ENCODE peak calls at places on chromosomes 6 and 20, in ten cellular contexts. X is Right ventricle myocardium inferior, L is activated gamma-delta T cell treated with Interleukin-2 at 50 U/mL for 16 hours, J is MG63, R is T-cell, O is NCI-H526, B is NCI-H1930, D is H54, N is colonic mucosa, H is activated T-helper 1 cell treated with Interleukin-2 at 50 U/mL for 16 hours. Z is an unnamed sample.

GRCh38 chr20:59945175-59945574 is 5.0 kb downstream of the FAM217B start:
- DNase-seq in X (no peak), L (no peak), J (no peak), R (no peak), O (peak), B (no peak), D (no peak), N (no peak), H (no peak), Z (no peak)

GRCh38 chr6:131060311-131060710 is 2.7 kb downstream of the EPB41L2 start:
- DNase-seq in X (no peak), L (no peak), J (no peak), R (no peak), O (no peak), B (no peak), D (no peak), N (no peak), H (no peak), Z (no peak)

GRCh38 chr6:81309841-81310240 is 442.6 kb downstream of the TENT5A start:
- DNase-seq in X (no peak), L (no peak), J (peak), R (no peak), O (no peak), B (no peak), D (no peak), N (no peak), H (no peak), Z (no peak)

GRCh38 chr6:5771759-5772158 is 235.0 kb downstream of the NRN1 start:
- DNase-seq in X (no peak), L (no peak), J (no peak), R (no peak), O (no peak), B (no peak), D (no peak), N (no peak), H (no peak), Z (no peak)

GRCh38 chr6:28807682-28808280 is 116.0 kb downstream of the TRIM27 start:
- DNase-seq in X (no peak), L (no peak), J (no peak), R (no peak), O (peak), B (peak), D (no peak), N (peak), H (no peak), Z (no peak)

GRCh38 chr6:3759656-3760245 is 8.2 kb upstream of the PXDC1 start:
- DNase-seq in X (no peak), L (no peak), J (peak), R (no peak), O (no peak), B (no peak), D (no peak), N (no peak), H (no peak), Z (no peak)

GRCh38 chr20:33733654-33734576 is 2.1 kb downstream of the ZNF341 start:
- DNase-seq in X (peak), L (no peak), J (peak), R (no peak), O (peak), B (no peak), D (peak), N (peak), H (no peak), Z (no peak)

GRCh38 chr6:40950986-40951730 is 87.9 kb downstream of the UNC5CL start:
- DNase-seq in X (no peak), L (no peak), J (peak), R (no peak), O (no peak), B (no peak), D (peak), N (no peak), H (no peak), Z (no peak)

GRCh38 chr20:46960536-46960935 is 65.9 kb downstream of the EYA2 start:
- DNase-seq in X (no peak), L (no peak), J (no peak), R (no peak), O (no peak), B (no peak), D (no peak), N (no peak), H (no peak), Z (no peak)

GRCh38 chr6:52545844-52546119 is 31.1 kb downstream of the TRAM2 start:
- DNase-seq in X (no peak), L (no peak), J (no peak), R (no peak), O (no peak), B (no peak), D (no peak), N (no peak), H (no peak), Z (no peak)

GRCh38 chr20:63151554-63152321 is 64.2 kb downstream of the YTHDF1 start:
- DNase-seq in X (peak), L (no peak), J (peak), R (no peak), O (no peak), B (no peak), D (no peak), N (no peak), H (no peak), Z (no peak)

GRCh38 chr6:33296797-33297405 is 1.8 kb downstream of the RGL2 start:
- DNase-seq in X (no peak), L (no peak), J (no peak), R (no peak), O (no peak), B (no peak), D (no peak), N (peak), H (no peak), Z (no peak)

GRCh38 chr20:9015984-9016324 is 52.9 kb upstream of the PLCB4 start:
- DNase-seq in X (no peak), L (no peak), J (peak), R (no peak), O (no peak), B (no peak), D (no peak), N (no peak), H (no peak), Z (no peak)

GRCh38 chr20:63846128-63846771 is 15.0 kb upstream of the ABHD16B start:
- DNase-seq in X (peak), L (no peak), J (peak), R (no peak), O (no peak), B (no peak), D (peak), N (no peak), H (no peak), Z (no peak)

GRCh38 chr20:62668441-62669027 is 26.2 kb downstream of the SLCO4A1 start:
- DNase-seq in X (no peak), L (peak), J (peak), R (no peak), O (peak), B (peak), D (peak), N (peak), H (peak), Z (peak)

GRCh38 chr20:51456511-51457280 is 85.8 kb downstream of the NFATC2 start:
- DNase-seq in X (peak), L (no peak), J (peak), R (no peak), O (no peak), B (no peak), D (peak), N (peak), H (no peak), Z (no peak)

GRCh38 chr6:36128073-36128472 is 2.2 kb upstream of the MAPK13 start:
- DNase-seq in X (no peak), L (no peak), J (no peak), R (no peak), O (no peak), B (no peak), D (no peak), N (no peak), H (no peak), Z (no peak)

Z was measured in naive thymus-derived CD8-positive, alpha-beta T cell.